ENCODE peak calls at places on chromosomes 5 and 9, in ten cellular contexts. G is body of pancreas, I is ovary, C is heart right ventricle, V is hepatocyte, S is fibroblast of lung, N is HCT116, F is tibial nerve, Q is cardiac muscle cell, L is spleen. P is an unnamed sample.

GRCh38 chr9:71758785-71759184 is 9.5 kb downstream of the CEMIP2 start:
- DNase-seq in G (peak; percentile 35), I (no peak), C (no peak), V (peak; percentile 77), S (no peak), N (peak; percentile 54), F (no peak), Q (no peak), L (no peak), P (no peak)

GRCh38 chr5:149423287-149424268 is 44.5 kb upstream of the IL17B start:
- DNase-seq in G (no peak), I (peak; percentile 43), C (peak; percentile 59), V (peak; percentile 64), S (peak; percentile 89), N (no peak), F (no peak), Q (peak; percentile 72), L (no peak), P (peak; percentile 67)

GRCh38 chr5:3249401-3249800 is 346.2 kb upstream of the IRX1 start:
- DNase-seq in G (no peak), I (no peak), C (no peak), V (no peak), S (no peak), N (no peak), F (no peak), Q (no peak), L (no peak), P (no peak)

GRCh38 chr5:87242242-87242641 is 25.4 kb upstream of the RASA1 start:
- DNase-seq in G (no peak), I (no peak), C (no peak), V (no peak), S (no peak), N (no peak), F (no peak), Q (no peak), L (no peak), P (no peak)

GRCh38 chr5:116488334-116488733 is 86.3 kb downstream of the SEMA6A start:
- DNase-seq in G (no peak), I (no peak), C (no peak), V (no peak), S (no peak), N (no peak), F (no peak), Q (no peak), L (no peak), P (peak; percentile 12)

GRCh38 chr5:175254155-175254554 is 189.8 kb downstream of the DRD1 start:
- DNase-seq in G (no peak), I (no peak), C (no peak), V (no peak), S (peak; percentile 75), N (no peak), F (no peak), Q (peak; percentile 6), L (no peak), P (no peak)

GRCh38 chr5:161544350-161544765 is 2.2 kb downstream of the GABRB2 start:
- DNase-seq in G (peak; percentile 36), I (no peak), C (no peak), V (peak; percentile 78), S (peak; percentile 32), N (peak; percentile 2), F (no peak), Q (peak; percentile 64), L (no peak), P (peak; percentile 82)

GRCh38 chr5:95862636-95863382 is 40.3 kb upstream of the GLRX start:
- DNase-seq in G (no peak), I (no peak), C (no peak), V (no peak), S (no peak), N (no peak), F (no peak), Q (no peak), L (no peak), P (no peak)

GRCh38 chr5:83528439-83528769 is 56.9 kb downstream of the VCAN start:
- DNase-seq in G (no peak), I (no peak), C (no peak), V (no peak), S (no peak), N (no peak), F (no peak), Q (peak; percentile 52), L (no peak), P (no peak)

GRCh38 chr5:150503386-150503785 is 4.5 kb upstream of the NDST1 start:
- DNase-seq in G (peak; percentile 58), I (no peak), C (no peak), V (no peak), S (no peak), N (no peak), F (no peak), Q (no peak), L (no peak), P (no peak)

GRCh38 chr5:74829413-74829812 is 36.8 kb downstream of the FAM169A start:
- DNase-seq in G (no peak), I (no peak), C (no peak), V (no peak), S (no peak), N (no peak), F (no peak), Q (no peak), L (no peak), P (no peak)

GRCh38 chr5:177427919-177428573 is 1.6 kb downstream of the GRK6 start:
- DNase-seq in G (no peak), I (peak; percentile 26), C (no peak), V (no peak), S (no peak), N (no peak), F (no peak), Q (no peak), L (peak; percentile 90), P (peak; percentile 45)

GRCh38 chr5:177427211-177427822 is 841 bp downstream of the GRK6 start:
- DNase-seq in G (no peak), I (no peak), C (no peak), V (no peak), S (no peak), N (no peak), F (no peak), Q (peak; percentile 11), L (peak; percentile 82), P (no peak)

GRCh38 chr5:177429248-177430045 is 3.0 kb downstream of the GRK6 start:
- DNase-seq in G (no peak), I (no peak), C (peak; percentile 50), V (no peak), S (no peak), N (no peak), F (peak; percentile 29), Q (peak; percentile 15), L (peak; percentile 96), P (peak; percentile 43)

GRCh38 chr5:177430146-177430951 is 3.9 kb downstream of the GRK6 start:
- DNase-seq in G (no peak), I (no peak), C (no peak), V (no peak), S (no peak), N (no peak), F (no peak), Q (no peak), L (peak; percentile 85), P (peak; percentile 41)

GRCh38 chr5:177428574-177429217 is 2.2 kb downstream of the GRK6 start:
- DNase-seq in G (no peak), I (no peak), C (no peak), V (no peak), S (no peak), N (no peak), F (no peak), Q (no peak), L (peak; percentile 82), P (peak; percentile 32)
- H3K27ac ChIP-seq in G (no peak overlapping the region), I (no peak overlapping the region), C (no peak overlapping the region), V (no peak overlapping the region), S (no peak overlapping the region), N (peak overlapping the region; percentile 25), F (peak overlapping the region; percentile 54), Q (no peak overlapping the region), L (peak overlapping the region; percentile 97), P (no peak overlapping the region)

GRCh38 chr9:127506814-127507750 is 55.8 kb downstream of the LRSAM1 start:
- DNase-seq in G (no peak), I (no peak), C (no peak), V (no peak), S (peak; percentile 51), N (no peak), F (no peak), Q (peak; percentile 61), L (no peak), P (peak; percentile 42)
- H3K27ac ChIP-seq in G (no peak overlapping the region), I (peak overlapping the region; percentile 39), C (no peak overlapping the region), V (no peak overlapping the region), S (no peak overlapping the region), N (no peak overlapping the region), F (peak overlapping the region; percentile 7), Q (no peak overlapping the region), L (no peak overlapping the region), P (no peak overlapping the region)

GRCh38 chr9:89536618-89537017 is 38.7 kb upstream of the SEMA4D start:
- DNase-seq in G (no peak), I (no peak), C (no peak), V (no peak), S (no peak), N (no peak), F (no peak), Q (no peak), L (no peak), P (no peak)

GRCh38 chr9:89536145-89536574 is 38.2 kb upstream of the SEMA4D start:
- DNase-seq in G (no peak), I (no peak), C (no peak), V (no peak), S (no peak), N (no peak), F (no peak), Q (no peak), L (no peak), P (no peak)

GRCh38 chr9:89534464-89534863 is 36.6 kb upstream of the SEMA4D start:
- DNase-seq in G (no peak), I (no peak), C (no peak), V (no peak), S (no peak), N (no peak), F (no peak), Q (no peak), L (no peak), P (no peak)

GRCh38 chr9:89534888-89535287 is 37.0 kb upstream of the SEMA4D start:
- DNase-seq in G (no peak), I (no peak), C (no peak), V (no peak), S (no peak), N (no peak), F (no peak), Q (no peak), L (no peak), P (no peak)

DNA sequence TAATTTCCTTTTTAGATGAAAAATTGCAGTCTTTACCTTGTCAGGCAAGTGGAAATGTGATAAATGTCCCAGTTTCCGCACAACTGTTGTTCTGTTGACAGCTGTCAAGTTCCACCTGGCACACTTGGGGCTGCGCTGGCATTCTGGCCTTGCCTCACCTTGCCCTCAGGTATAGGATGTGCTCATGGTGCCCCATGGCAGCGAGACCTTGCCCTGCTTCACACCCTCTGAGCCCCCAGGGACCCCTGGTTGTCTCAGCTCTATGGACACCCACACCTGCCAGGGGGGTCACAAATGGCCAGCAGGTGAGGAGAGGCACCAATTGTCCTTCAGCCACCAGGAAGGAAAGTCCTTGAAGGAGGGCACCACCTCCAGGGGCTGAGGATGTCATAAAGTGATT is 37.5 kb upstream of the SEMA4D start:
- DNase-seq in G (no peak), I (no peak), C (no peak), V (no peak), S (no peak), N (no peak), F (no peak), Q (no peak), L (no peak), P (no peak)
- H3K27ac ChIP-seq in G (no peak overlapping the region), I (no peak overlapping the region), C (no peak overlapping the region), V (no peak overlapping the region), S (no peak overlapping the region), N (no peak overlapping the region), F (no peak overlapping the region), Q (no peak overlapping the region), L (peak overlapping the region; percentile 78), P (no peak overlapping the region)

GRCh38 chr5:151676719-151677118 is 10.0 kb downstream of the SPARC start:
- DNase-seq in G (no peak), I (no peak), C (no peak), V (no peak), S (peak; percentile 2), N (no peak), F (no peak), Q (peak; percentile 65), L (no peak), P (no peak)
- H3K27ac ChIP-seq in G (no peak overlapping the region), I (peak overlapping the region; percentile 67), C (peak overlapping the region; percentile 87), V (peak overlapping the region; percentile 83), S (no peak overlapping the region), N (no peak overlapping the region), F (peak overlapping the region; percentile 64), Q (no peak overlapping the region), L (peak overlapping the region; percentile 79), P (no peak overlapping the region)

P was measured in endodermal cell.